ENCODE peak calls at places on chromosomes 12 and 14, in ten cellular contexts. M, A, N, U, W, H, F, B, Z and K are unnamed samples.

GRCh38 chr12:62466018-62466595 is 519 bp upstream of the MON2 start:
- DNase-seq in N (peak), F (peak), H (peak), M (peak), Z (no peak), B (peak), U (peak), W (peak), A (no peak), K (peak)

GRCh38 chr12:26630546-26631027 is 202.4 kb downstream of the ITPR2 start:
- DNase-seq in Z (no peak), U (peak), H (no peak), N (no peak), B (no peak), A (no peak), F (no peak), M (no peak), W (peak), K (no peak)

GRCh38 chr12:92574911-92575570 is 127.7 kb upstream of the PLEKHG7 start:
- DNase-seq in N (no peak), Z (no peak), U (no peak), W (no peak), M (no peak), H (no peak), B (no peak), F (no peak), A (no peak), K (no peak)

GRCh38 chr14:101587403-101587998 is 26.2 kb downstream of the DIO3 start:
- DNase-seq in W (no peak), U (no peak), A (no peak), M (peak), N (no peak), H (no peak), Z (no peak), B (no peak), F (no peak), K (no peak)

GRCh38 chr14:73245401-73246325 is 8.4 kb downstream of the PAPLN start:
- DNase-seq in W (no peak), M (no peak), N (no peak), A (peak), F (peak), U (no peak), Z (peak), H (peak), B (peak), K (peak)

GRCh38 chr12:3129301-3130052 is 52.3 kb downstream of the TSPAN9 start:
- DNase-seq in W (no peak), B (no peak), U (no peak), H (no peak), F (no peak), A (no peak), Z (no peak), N (no peak), M (no peak), K (no peak)

GRCh38 chr14:35949933-35950332 is 123.8 kb downstream of the BRMS1L start:
- DNase-seq in F (no peak), M (no peak), N (no peak), H (no peak), U (no peak), A (no peak), B (no peak), W (no peak), Z (no peak), K (no peak)

GRCh38 chr12:17592472-17592871 is 497.5 kb downstream of the RERGL start:
- DNase-seq in A (no peak), B (no peak), M (no peak), Z (no peak), U (no peak), W (no peak), H (no peak), N (no peak), F (no peak), K (no peak)

GRCh38 chr12:86669010-86669409 is 412.8 kb upstream of the MGAT4C start:
- DNase-seq in H (no peak), A (no peak), M (no peak), B (no peak), N (no peak), F (no peak), Z (no peak), U (no peak), W (no peak), K (no peak)

GRCh38 chr12:91982946-91983345 is 162.7 kb downstream of the BTG1 start:
- DNase-seq in N (no peak), F (no peak), H (no peak), A (no peak), Z (no peak), M (no peak), U (no peak), B (no peak), W (no peak), K (no peak)

GRCh38 chr12:23729354-23729753 is 220.1 kb downstream of the SOX5 start:
- DNase-seq in Z (no peak), A (no peak), H (no peak), U (no peak), F (no peak), B (no peak), M (no peak), W (no peak), N (no peak), K (no peak)

GRCh38 chr14:102202944-102203343 is 63.2 kb downstream of the WDR20 start:
- DNase-seq in M (no peak), A (no peak), N (no peak), B (no peak), Z (no peak), F (no peak), H (no peak), W (no peak), U (no peak), K (no peak)

GRCh38 chr12:110501378-110501721 is 561 bp downstream of the VPS29 start:
- DNase-seq in H (no peak), F (no peak), A (peak), U (peak), B (no peak), W (peak), M (peak), Z (no peak), N (peak), K (peak)

GRCh38 chr12:102197789-102198188 is at the start of gene PMCH:
- DNase-seq in W (no peak), U (no peak), A (no peak), H (no peak), F (no peak), N (no peak), M (no peak), B (no peak), Z (no peak), K (peak)

GRCh38 chr12:27324452-27324999 is 8.1 kb upstream of the BMAL2 start:
- DNase-seq in B (no peak), M (no peak), Z (no peak), W (no peak), A (no peak), N (no peak), F (no peak), H (no peak), U (no peak), K (no peak)

GRCh38 chr14:68089146-68089715 is 269.7 kb downstream of the RAD51B start:
- DNase-seq in B (no peak), M (peak), N (no peak), F (no peak), W (no peak), H (peak), Z (no peak), A (no peak), U (peak), K (no peak)

GRCh38 chr12:70290126-70290525 is 46.9 kb downstream of the CNOT2 start:
- DNase-seq in A (no peak), W (no peak), Z (no peak), F (no peak), U (no peak), M (no peak), B (no peak), H (no peak), N (no peak), K (no peak)

GRCh38 chr12:6234214-6234613 is 34.0 kb downstream of the CD9 start:
- DNase-seq in N (no peak), U (no peak), W (no peak), F (no peak), H (no peak), Z (no peak), M (no peak), B (no peak), A (no peak), K (no peak)

GRCh38 chr14:33986804-33987203 is 35.9 kb upstream of the EGLN3 start:
- DNase-seq in M (no peak), Z (no peak), B (no peak), W (no peak), U (no peak), N (no peak), F (no peak), H (no peak), A (no peak), K (no peak)